ENCODE peak calls at places on chromosomes 16 and 17, in four cellular contexts. L is stomach, I is tibial nerve, F is A549. H is an unnamed sample.

GRCh38 chr17:64504769-64505319 is 1.2 kb downstream of the DDX5 start:
- DNase-seq in L (no peak), I (no peak), F (no peak), H (no peak)

GRCh38 chr17:2050871-2051387 is 4.0 kb upstream of the HIC1 start:
- DNase-seq in L (peak), I (no peak), F (no peak), H (no peak)

GRCh38 chr16:3171855-3172593 is 16.0 kb upstream of the OR1F1 start:
- DNase-seq in L (no peak), I (no peak), F (peak), H (peak)

GRCh38 chr17:39820541-39820940 is 43.6 kb downstream of the IKZF3 start:
- DNase-seq in L (no peak), I (no peak), F (no peak), H (no peak)

GRCh38 chr16:83772806-83773205 is 35.0 kb upstream of the HSBP1 start:
- DNase-seq in L (no peak), I (no peak), F (no peak), H (no peak)

GRCh38 chr17:72372185-72372584 is 251.4 kb downstream of the SOX9 start:
- DNase-seq in L (no peak), I (no peak), F (no peak), H (no peak)

GRCh38 chr17:28191018-28191417 is 128.0 kb upstream of the TMEM97 start:
- DNase-seq in L (no peak), I (no peak), F (no peak), H (no peak)

GRCh38 chr16:21150375-21151001 is at the start of gene DNAH3:
- DNase-seq in L (no peak), I (no peak), F (no peak), H (peak)

GRCh38 chr16:4241601-4242270 is at the start of gene SRL:
- DNase-seq in L (no peak), I (no peak), F (no peak), H (peak)

GRCh38 chr16:4263504-4264436 is 9.1 kb downstream of the TFAP4 start:
- DNase-seq in L (peak), I (peak), F (peak), H (peak)

DNA sequence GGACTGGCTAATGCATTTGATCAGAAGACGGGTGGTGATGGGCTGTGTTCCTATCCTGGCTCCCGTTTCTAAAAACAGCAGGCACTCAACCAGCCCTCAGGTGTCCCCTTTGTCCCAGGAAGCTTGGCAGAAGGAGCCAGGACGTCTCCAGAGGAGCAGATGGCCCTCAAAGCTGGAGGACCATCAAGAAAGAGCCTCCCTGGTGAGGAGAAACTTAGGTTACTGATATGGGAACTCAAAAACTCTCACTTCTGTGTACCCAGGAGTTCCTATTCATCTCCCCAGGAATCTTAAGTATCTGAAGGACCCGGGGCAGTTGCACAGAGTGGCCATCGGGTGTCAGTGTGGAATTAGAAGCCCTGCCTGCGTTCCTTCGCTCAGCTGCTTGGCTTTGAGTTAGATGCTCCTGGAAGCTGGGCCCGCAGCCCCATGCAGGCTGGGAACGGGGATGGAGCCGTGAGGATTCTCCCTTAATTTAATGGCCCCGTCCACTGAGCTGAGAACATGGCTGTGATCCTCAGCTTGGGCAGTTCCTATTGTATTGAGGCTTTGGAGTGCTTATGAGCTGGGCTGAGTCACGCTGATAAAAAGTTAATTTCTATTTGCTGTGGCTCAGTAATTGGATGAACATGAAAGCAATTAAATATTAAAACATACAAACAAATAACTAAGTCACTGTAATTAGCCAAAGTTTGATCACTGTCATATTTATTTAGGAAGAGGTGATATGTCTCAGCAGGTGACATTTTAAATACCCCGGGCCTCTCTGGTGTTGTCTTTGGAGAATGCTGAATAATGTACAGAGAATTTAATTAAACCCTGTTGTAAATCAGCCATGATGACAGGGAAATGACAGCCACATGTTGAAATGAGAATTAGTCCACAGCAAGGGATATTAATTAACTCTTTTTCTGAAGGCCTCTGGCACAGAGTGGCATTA is 402.1 kb downstream of the SEC14L1 start:
- DNase-seq in L (peak), I (peak), F (peak), H (peak)
- TF ChIP-seq EP300 in L (no peak), I (no peak), F (no peak), H (peak)

DNA sequence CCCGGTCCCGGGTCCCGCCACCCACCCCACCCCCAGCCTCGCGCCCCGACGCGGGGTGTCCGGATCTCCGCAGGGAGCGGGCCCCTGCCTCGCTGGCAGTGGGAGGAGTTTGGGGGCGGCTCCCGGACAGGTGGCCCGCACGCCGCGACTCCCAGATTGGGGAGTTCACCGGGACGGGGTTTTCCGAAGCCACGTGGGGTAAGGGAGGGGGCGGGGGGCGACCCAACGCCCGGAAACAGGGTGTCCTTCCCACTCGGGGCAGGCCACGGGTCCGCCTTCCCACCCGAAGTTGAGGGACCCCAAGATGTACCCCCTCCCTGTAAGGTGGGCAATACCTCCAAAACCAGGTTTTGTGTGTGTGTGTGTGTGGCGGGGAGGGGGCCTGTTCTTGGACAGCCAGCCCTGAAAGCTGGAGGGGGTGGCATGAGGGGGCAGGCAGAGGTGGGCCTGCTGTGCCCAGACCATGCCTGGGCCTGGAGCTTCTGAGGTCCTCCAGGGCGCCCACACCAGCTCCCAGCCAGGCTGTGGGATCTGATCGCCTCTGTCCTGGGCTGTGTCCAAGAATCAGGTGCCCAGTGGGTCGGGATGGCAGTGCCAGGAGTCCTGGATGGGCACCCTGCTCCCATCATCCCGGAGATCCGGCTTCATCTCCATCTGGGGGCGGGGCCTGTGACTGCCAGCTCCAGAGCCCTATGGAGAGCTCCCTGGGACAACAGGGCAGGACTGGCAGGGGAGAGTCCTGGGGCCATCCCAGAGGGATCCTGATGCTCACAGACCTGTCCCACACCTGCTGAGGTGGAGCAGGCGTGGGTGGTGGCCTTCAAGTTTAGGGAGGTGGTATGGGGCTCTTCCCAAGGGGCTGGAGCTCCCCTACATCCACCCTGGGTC is 769 bp downstream of the SYNGR2 start:
- DNase-seq in L (peak), I (peak), F (peak), H (peak)
- TF ChIP-seq EP300 in L (no peak), I (no peak), F (no peak), H (no peak)

DNA sequence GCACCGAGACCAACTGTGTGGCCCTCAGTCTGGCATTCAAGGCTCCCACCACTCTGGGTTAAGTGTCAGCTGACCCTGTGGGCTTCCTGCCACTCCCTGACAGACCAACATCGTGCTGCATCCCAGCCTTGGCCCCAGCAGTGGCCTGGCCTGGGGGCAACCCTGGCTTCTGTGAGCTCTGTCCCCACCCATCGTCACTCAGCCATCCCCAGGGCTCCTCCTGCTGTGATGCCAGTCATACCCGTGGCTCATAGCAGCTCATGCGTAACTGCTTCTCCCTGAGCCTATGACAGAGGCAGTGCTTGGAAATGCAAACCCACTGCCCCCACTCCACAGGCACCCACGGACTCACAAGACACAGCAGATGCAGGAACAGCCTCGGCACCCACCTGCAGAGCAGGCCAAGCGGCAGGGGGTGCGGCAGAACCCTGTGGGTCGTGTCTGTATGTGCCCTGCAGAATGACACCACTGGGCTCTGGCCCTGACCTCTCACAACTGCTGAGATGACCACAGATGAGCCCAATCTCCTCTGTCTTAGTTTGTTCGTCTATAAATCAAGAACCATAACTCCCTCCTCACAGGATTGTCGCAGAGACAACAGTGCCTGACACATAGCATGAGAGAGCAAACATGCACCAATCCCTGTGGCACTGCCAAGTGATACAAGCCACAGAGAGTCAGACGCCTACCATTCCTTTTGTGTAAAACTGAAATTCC is 26.6 kb downstream of the PIEZO1 start:
- DNase-seq in L (no peak), I (no peak), F (no peak), H (no peak)
- TF ChIP-seq EP300 in L (no peak), I (no peak), F (no peak), H (no peak)

GRCh38 chr16:31458073-31458834 is 1.0 kb upstream of the ARMC5 start:
- DNase-seq in L (peak), I (no peak), F (peak), H (peak)
- TF ChIP-seq EP300 in L (no peak), I (no peak), F (no peak), H (no peak)

GRCh38 chr16:69310479-69311114 is 553 bp upstream of the VPS4A start:
- DNase-seq in L (no peak), I (no peak), F (no peak), H (no peak)

GRCh38 chr16:69309316-69309715 is 1.8 kb upstream of the VPS4A start:
- DNase-seq in L (no peak), I (peak), F (no peak), H (no peak)

GRCh38 chr16:69313469-69313868 is 2.3 kb downstream of the VPS4A start:
- DNase-seq in L (no peak), I (no peak), F (no peak), H (no peak)

GRCh38 chr16:69311533-69312388 is 611 bp downstream of the VPS4A start:
- DNase-seq in L (peak), I (no peak), F (peak), H (peak)

GRCh38 chr16:69311115-69311532 is at the start of gene VPS4A:
- DNase-seq in L (peak), I (peak), F (peak), H (peak)
- TF ChIP-seq EP300 in L (no peak), I (no peak), F (no peak), H (no peak)

H was measured in SK-N-SH.